ENCODE peak calls at places on chromosomes 5 and 9, in seven cellular contexts. One of them, this sample, is unnamed.

GRCh38 chr5:140114341-140115185 is 654 bp downstream of the PURA start:
- DNase-seq in H1: no peak
- DNase-seq in mesenchymal stem cell: peak
- DNase-seq in mesendoderm: peak
- DNase-seq in H9: peak
- DNase-seq in IMR-90: peak
- DNase-seq in trophoblast cell: peak
- DNase-seq in this sample: peak

GRCh38 chr5:150461231-150461630 is 11.7 kb upstream of the RPS14 start:
- DNase-seq in mesendoderm: peak
- DNase-seq in trophoblast cell: no peak
- DNase-seq in H1: no peak
- DNase-seq in H9: no peak
- DNase-seq in IMR-90: no peak
- DNase-seq in mesenchymal stem cell: no peak
- DNase-seq in this sample: no peak

GRCh38 chr5:106127985-106128384 is 1542.8 kb downstream of the EFNA5 start:
- DNase-seq in trophoblast cell: no peak
- DNase-seq in H9: no peak
- DNase-seq in H1: no peak
- DNase-seq in IMR-90: no peak
- DNase-seq in mesendoderm: no peak
- DNase-seq in mesenchymal stem cell: no peak
- DNase-seq in this sample: no peak

GRCh38 chr5:75152861-75153260 is 83.8 kb downstream of the ANKRD31 start:
- DNase-seq in H1: no peak
- DNase-seq in mesenchymal stem cell: no peak
- DNase-seq in H9: no peak
- DNase-seq in IMR-90: no peak
- DNase-seq in mesendoderm: no peak
- DNase-seq in trophoblast cell: no peak
- DNase-seq in this sample: no peak

GRCh38 chr5:143495823-143496275 is 92.4 kb upstream of the NR3C1 start:
- DNase-seq in H9: no peak
- DNase-seq in IMR-90: peak
- DNase-seq in mesendoderm: no peak
- DNase-seq in trophoblast cell: no peak
- DNase-seq in H1: no peak
- DNase-seq in mesenchymal stem cell: peak
- DNase-seq in this sample: no peak

GRCh38 chr9:5510360-5510931 is at the start of gene PDCD1LG2:
- DNase-seq in trophoblast cell: peak
- DNase-seq in mesenchymal stem cell: peak
- DNase-seq in H1: no peak
- DNase-seq in IMR-90: peak
- DNase-seq in H9: no peak
- DNase-seq in mesendoderm: no peak
- DNase-seq in this sample: no peak

GRCh38 chr9:136740069-136740468 is 2.7 kb downstream of the LCN10 start:
- DNase-seq in H1: no peak
- DNase-seq in trophoblast cell: no peak
- DNase-seq in mesenchymal stem cell: no peak
- DNase-seq in mesendoderm: no peak
- DNase-seq in H9: no peak
- DNase-seq in IMR-90: no peak
- DNase-seq in this sample: no peak

GRCh38 chr5:42005561-42006153 is 80.6 kb downstream of the FBXO4 start:
- DNase-seq in IMR-90: peak
- DNase-seq in mesendoderm: peak
- DNase-seq in mesenchymal stem cell: peak
- DNase-seq in trophoblast cell: no peak
- DNase-seq in H1: no peak
- DNase-seq in H9: no peak
- DNase-seq in this sample: no peak

GRCh38 chr5:138770977-138771376 is 17.8 kb downstream of the CTNNA1 start:
- DNase-seq in trophoblast cell: no peak
- DNase-seq in mesendoderm: no peak
- DNase-seq in IMR-90: no peak
- DNase-seq in H9: no peak
- DNase-seq in H1: no peak
- DNase-seq in mesenchymal stem cell: no peak
- DNase-seq in this sample: no peak

GRCh38 chr9:2014148-2014547 is 999 bp upstream of the SMARCA2 start:
- DNase-seq in H1: no peak
- DNase-seq in IMR-90: no peak
- DNase-seq in mesenchymal stem cell: no peak
- DNase-seq in trophoblast cell: no peak
- DNase-seq in H9: no peak
- DNase-seq in mesendoderm: no peak
- DNase-seq in this sample: no peak

GRCh38 chr5:143244000-143244736 is 159.3 kb downstream of the NR3C1 start:
- DNase-seq in trophoblast cell: peak
- DNase-seq in mesenchymal stem cell: peak
- DNase-seq in H1: no peak
- DNase-seq in mesendoderm: peak
- DNase-seq in IMR-90: peak
- DNase-seq in H9: no peak
- DNase-seq in this sample: no peak

GRCh38 chr5:138212828-138213160 is 329 bp downstream of the CDC23 start:
- DNase-seq in mesenchymal stem cell: no peak
- DNase-seq in mesendoderm: peak
- DNase-seq in trophoblast cell: no peak
- DNase-seq in H9: no peak
- DNase-seq in H1: no peak
- DNase-seq in IMR-90: peak
- DNase-seq in this sample: no peak

GRCh38 chr9:125990793-125991220 is 243.6 kb downstream of the PBX3 start:
- DNase-seq in mesenchymal stem cell: no peak
- DNase-seq in trophoblast cell: no peak
- DNase-seq in IMR-90: no peak
- DNase-seq in mesendoderm: no peak
- DNase-seq in H1: no peak
- DNase-seq in H9: no peak
- DNase-seq in this sample: no peak

GRCh38 chr9:70868661-70869652 is 252.5 kb downstream of the TRPM3 start:
- DNase-seq in H9: no peak
- DNase-seq in H1: no peak
- DNase-seq in mesenchymal stem cell: no peak
- DNase-seq in mesendoderm: no peak
- DNase-seq in trophoblast cell: no peak
- DNase-seq in IMR-90: no peak
- DNase-seq in this sample: no peak

GRCh38 chr5:176540956-176541337 is 3.7 kb upstream of the RNF44 start:
- DNase-seq in trophoblast cell: no peak
- DNase-seq in IMR-90: no peak
- DNase-seq in mesenchymal stem cell: no peak
- DNase-seq in H1: no peak
- DNase-seq in mesendoderm: no peak
- DNase-seq in H9: no peak
- DNase-seq in this sample: no peak

GRCh38 chr5:100772548-100772947 is 130.5 kb downstream of the ST8SIA4 start:
- DNase-seq in H9: no peak
- DNase-seq in mesenchymal stem cell: no peak
- DNase-seq in H1: no peak
- DNase-seq in trophoblast cell: no peak
- DNase-seq in mesendoderm: peak
- DNase-seq in IMR-90: no peak
- DNase-seq in this sample: peak

GRCh38 chr5:42785756-42786155 is 25.9 kb downstream of the SELENOP start:
- DNase-seq in mesendoderm: no peak
- DNase-seq in IMR-90: no peak
- DNase-seq in H9: no peak
- DNase-seq in mesenchymal stem cell: no peak
- DNase-seq in H1: no peak
- DNase-seq in trophoblast cell: no peak
- DNase-seq in this sample: no peak

GRCh38 chr5:127758884-127759283 is 55.7 kb downstream of the CCDC192 start:
- DNase-seq in H9: no peak
- DNase-seq in mesendoderm: peak
- DNase-seq in H1: no peak
- DNase-seq in mesenchymal stem cell: no peak
- DNase-seq in IMR-90: no peak
- DNase-seq in trophoblast cell: no peak
- DNase-seq in this sample: no peak

GRCh38 chr5:156835905-156836304 is 14.2 kb upstream of the PPP1R2B start:
- DNase-seq in IMR-90: no peak
- DNase-seq in mesenchymal stem cell: no peak
- DNase-seq in mesendoderm: peak
- DNase-seq in H9: peak
- DNase-seq in trophoblast cell: no peak
- DNase-seq in H1: no peak
- DNase-seq in this sample: no peak

GRCh38 chr5:32280656-32281081 is 32.1 kb downstream of the MTMR12 start:
- DNase-seq in H1: no peak
- DNase-seq in H9: no peak
- DNase-seq in mesenchymal stem cell: no peak
- DNase-seq in mesendoderm: no peak
- DNase-seq in IMR-90: no peak
- DNase-seq in trophoblast cell: no peak
- DNase-seq in this sample: no peak

GRCh38 chr5:119322948-119323629 is 32.7 kb upstream of the TNFAIP8 start:
- DNase-seq in mesenchymal stem cell: no peak
- DNase-seq in H1: no peak
- DNase-seq in trophoblast cell: peak
- DNase-seq in mesendoderm: peak
- DNase-seq in IMR-90: peak
- DNase-seq in H9: no peak
- DNase-seq in this sample: no peak
- H3K18ac ChIP-seq in mesenchymal stem cell: peak
- H3K18ac ChIP-seq in H1: no peak
- H3K18ac ChIP-seq in trophoblast cell: peak
- H3K18ac ChIP-seq in mesendoderm: peak
- H3K18ac ChIP-seq in IMR-90: peak
- H3K18ac ChIP-seq in H9: no peak
- H3K18ac ChIP-seq in this sample: no peak

DNA sequence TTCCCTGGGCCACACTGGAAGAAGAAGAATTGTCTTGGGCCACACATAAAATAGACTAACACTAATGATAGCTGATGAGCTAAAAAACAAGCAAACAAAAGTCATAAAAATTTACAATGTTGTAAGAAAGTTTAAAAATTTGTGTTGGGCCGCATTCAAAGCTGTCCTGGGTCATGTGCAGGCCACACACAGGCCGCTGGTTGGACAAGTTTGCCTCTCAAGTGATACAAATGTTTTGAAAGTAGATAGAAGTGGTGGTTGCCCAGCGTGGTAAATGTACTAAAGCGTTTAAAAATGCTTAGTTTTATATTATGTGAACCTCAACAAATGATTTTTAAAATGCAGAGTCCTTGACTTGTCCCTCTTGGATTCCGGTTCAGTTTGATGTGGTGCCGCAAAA is 94.9 kb upstream of the TBCA start:
- DNase-seq in mesendoderm: no peak
- DNase-seq in H1: no peak
- DNase-seq in trophoblast cell: no peak
- DNase-seq in mesenchymal stem cell: no peak
- DNase-seq in H9: no peak
- DNase-seq in IMR-90: no peak
- DNase-seq in this sample: no peak
- H2BK5ac ChIP-seq in mesendoderm: no peak
- H2BK5ac ChIP-seq in H1: no peak
- H2BK5ac ChIP-seq in trophoblast cell: no peak
- H2BK5ac ChIP-seq in mesenchymal stem cell: no peak
- H2BK5ac ChIP-seq in H9: no peak
- H2BK5ac ChIP-seq in IMR-90: no peak
- H2BK5ac ChIP-seq in this sample: no peak

GRCh38 chr5:10662083-10662482 is 98.2 kb downstream of the ANKRD33B start:
- DNase-seq in IMR-90: no peak
- DNase-seq in H9: no peak
- DNase-seq in mesendoderm: no peak
- DNase-seq in mesenchymal stem cell: no peak
- DNase-seq in trophoblast cell: no peak
- DNase-seq in H1: no peak
- DNase-seq in this sample: no peak
- H4K8ac ChIP-seq in IMR-90: no peak
- H4K8ac ChIP-seq in H9: no peak
- H4K8ac ChIP-seq in mesendoderm: no peak
- H4K8ac ChIP-seq in mesenchymal stem cell: no peak
- H4K8ac ChIP-seq in trophoblast cell: no peak
- H4K8ac ChIP-seq in H1: no peak
- H4K8ac ChIP-seq in this sample: no peak

GRCh38 chr9:38761999-38762398 is 42.1 kb upstream of the FAM240B start:
- DNase-seq in mesendoderm: peak
- DNase-seq in H1: no peak
- DNase-seq in trophoblast cell: no peak
- DNase-seq in mesenchymal stem cell: no peak
- DNase-seq in IMR-90: no peak
- DNase-seq in H9: no peak
- DNase-seq in this sample: no peak

DNA sequence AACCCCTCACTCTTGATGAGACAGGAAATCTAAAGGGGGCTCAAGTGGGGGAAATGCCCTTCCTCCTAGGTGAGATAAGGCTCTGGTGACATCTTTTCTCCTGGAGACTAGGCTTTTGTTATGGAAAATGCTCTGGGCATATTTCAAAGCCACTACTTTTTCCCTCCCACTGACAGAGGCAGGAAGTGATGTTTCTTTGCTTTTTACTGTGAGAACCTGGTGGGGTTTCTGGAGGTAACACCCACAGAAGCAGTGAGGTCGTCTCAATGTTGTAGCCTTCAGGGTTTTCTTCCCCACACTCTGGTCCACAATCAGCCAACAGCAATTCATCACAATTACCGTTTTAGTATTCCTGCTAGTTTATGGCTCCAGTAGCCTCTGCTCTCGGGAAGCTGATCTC is 41.4 kb upstream of the FAM240B start:
- DNase-seq in H1: no peak
- DNase-seq in H9: peak
- DNase-seq in mesendoderm: peak
- DNase-seq in mesenchymal stem cell: no peak
- DNase-seq in IMR-90: no peak
- DNase-seq in trophoblast cell: no peak
- DNase-seq in this sample: no peak
- H3K18ac ChIP-seq in H1: no peak
- H3K18ac ChIP-seq in H9: no peak
- H3K18ac ChIP-seq in mesendoderm: peak
- H3K18ac ChIP-seq in mesenchymal stem cell: no peak
- H3K18ac ChIP-seq in IMR-90: no peak
- H3K18ac ChIP-seq in trophoblast cell: no peak
- H3K18ac ChIP-seq in this sample: no peak

GRCh38 chr5:35483797-35484196 is 133.9 kb upstream of the SPEF2 start:
- DNase-seq in H1: no peak
- DNase-seq in mesenchymal stem cell: no peak
- DNase-seq in H9: no peak
- DNase-seq in IMR-90: no peak
- DNase-seq in mesendoderm: no peak
- DNase-seq in trophoblast cell: no peak
- DNase-seq in this sample: no peak

GRCh38 chr5:35485487-35485886 is 132.2 kb upstream of the SPEF2 start:
- DNase-seq in mesendoderm: no peak
- DNase-seq in trophoblast cell: no peak
- DNase-seq in IMR-90: no peak
- DNase-seq in H9: no peak
- DNase-seq in mesenchymal stem cell: no peak
- DNase-seq in H1: no peak
- DNase-seq in this sample: no peak

GRCh38 chr5:35478856-35479682 is 138.6 kb upstream of the SPEF2 start:
- DNase-seq in mesenchymal stem cell: peak
- DNase-seq in trophoblast cell: no peak
- DNase-seq in mesendoderm: no peak
- DNase-seq in H9: no peak
- DNase-seq in IMR-90: peak
- DNase-seq in H1: no peak
- DNase-seq in this sample: no peak

GRCh38 chr5:35484241-35484640 is 133.4 kb upstream of the SPEF2 start:
- DNase-seq in trophoblast cell: no peak
- DNase-seq in H1: no peak
- DNase-seq in IMR-90: no peak
- DNase-seq in mesenchymal stem cell: no peak
- DNase-seq in H9: no peak
- DNase-seq in mesendoderm: no peak
- DNase-seq in this sample: no peak

GRCh38 chr5:35482167-35482755 is 135.4 kb upstream of the SPEF2 start:
- DNase-seq in H1: no peak
- DNase-seq in mesendoderm: no peak
- DNase-seq in mesenchymal stem cell: no peak
- DNase-seq in trophoblast cell: no peak
- DNase-seq in H9: no peak
- DNase-seq in IMR-90: no peak
- DNase-seq in this sample: no peak
- H2BK5ac ChIP-seq in H1: no peak
- H2BK5ac ChIP-seq in mesendoderm: no peak
- H2BK5ac ChIP-seq in mesenchymal stem cell: no peak
- H2BK5ac ChIP-seq in trophoblast cell: no peak
- H2BK5ac ChIP-seq in H9: no peak
- H2BK5ac ChIP-seq in IMR-90: no peak
- H2BK5ac ChIP-seq in this sample: no peak